ENCODE peak calls at places on chromosomes 2 and 18, in six cellular contexts. K, G, D, Y, B and J are unnamed samples.

GRCh38 chr2:8584174-8585066 is 97.4 kb upstream of the ID2 start:
- DNase-seq in K (no peak), G (no peak), D (no peak), Y (no peak), B (no peak), J (no peak)

GRCh38 chr18:44927127-44927849 is 246.6 kb downstream of the SETBP1 start:
- DNase-seq in K (no peak), G (no peak), D (no peak), Y (no peak), B (no peak), J (no peak)

GRCh38 chr2:172226244-172227061 is 123.8 kb upstream of the DLX2 start:
- DNase-seq in K (peak), G (no peak), D (no peak), Y (no peak), B (no peak), J (no peak)

GRCh38 chr2:136168605-136169210 is 50.8 kb upstream of the CXCR4 start:
- DNase-seq in K (no peak), G (no peak), D (no peak), Y (no peak), B (no peak), J (peak)

GRCh38 chr2:217150236-217150635 is 290.4 kb upstream of the TNP1 start:
- DNase-seq in K (no peak), G (peak), D (no peak), Y (no peak), B (no peak), J (peak)

GRCh38 chr2:139260052-139260430 is 479.9 kb upstream of the NXPH2 start:
- DNase-seq in K (no peak), G (no peak), D (no peak), Y (no peak), B (no peak), J (no peak)

GRCh38 chr2:190533968-190534309 is 583 bp downstream of the NEMP2 start:
- DNase-seq in K (peak), G (peak), D (no peak), Y (no peak), B (no peak), J (no peak)

GRCh38 chr2:26561918-26562810 is 79.0 kb downstream of the CIB4 start:
- DNase-seq in K (no peak), G (peak), D (no peak), Y (no peak), B (no peak), J (peak)

GRCh38 chr2:71498261-71498701 is 44.9 kb downstream of the DYSF start:
- DNase-seq in K (no peak), G (peak), D (no peak), Y (peak), B (peak), J (peak)

DNA sequence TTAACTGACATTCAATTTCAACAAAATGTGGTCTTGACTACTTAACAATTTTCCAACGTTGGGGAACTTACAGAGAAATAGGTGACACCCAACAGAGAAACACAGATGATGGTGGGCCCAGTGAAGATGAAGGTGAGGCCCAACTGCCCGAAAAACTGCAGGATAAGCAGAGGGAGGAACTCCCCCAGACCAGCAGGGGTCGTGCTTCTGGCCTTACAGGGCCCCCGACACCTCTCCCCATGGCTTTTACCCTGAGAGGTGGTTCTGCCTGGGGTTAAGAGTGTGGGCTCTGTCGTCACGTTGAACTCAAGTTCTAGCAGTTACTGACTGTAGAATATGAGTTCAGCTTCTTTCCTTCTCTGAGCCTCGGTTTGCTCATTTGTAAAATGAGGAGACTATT is 119.5 kb upstream of the SMIM21 start:
- DNase-seq in K (no peak), G (no peak), D (no peak), Y (no peak), B (no peak), J (no peak)
- TF ChIP-seq CTCF in K (no peak), G (no peak), D (no peak), Y (no peak), B (no peak), J (no peak)

GRCh38 chr18:9120796-9121195 is 15.8 kb upstream of the ANKRD12 start:
- DNase-seq in K (no peak), G (no peak), D (no peak), Y (no peak), B (no peak), J (no peak)
- H3K4me3 ChIP-seq in K (no peak), G (no peak), D (no peak), Y (no peak), B (no peak), J (no peak)

GRCh38 chr18:3453540-3454364 is 3.8 kb downstream of the TGIF1 start:
- DNase-seq in K (peak), G (peak), D (peak), Y (no peak), B (peak), J (peak)

GRCh38 chr18:3451166-3451988 is 1.4 kb downstream of the TGIF1 start:
- DNase-seq in K (peak), G (peak), D (peak), Y (no peak), B (peak), J (peak)

GRCh38 chr18:3450358-3451107 is 561 bp downstream of the TGIF1 start:
- DNase-seq in K (peak), G (peak), D (peak), Y (no peak), B (peak), J (peak)

GRCh38 chr18:3452750-3453539 is 3.0 kb downstream of the TGIF1 start:
- DNase-seq in K (no peak), G (peak), D (no peak), Y (no peak), B (no peak), J (no peak)

GRCh38 chr18:3451989-3452749 is 2.2 kb downstream of the TGIF1 start:
- DNase-seq in K (peak), G (peak), D (peak), Y (no peak), B (peak), J (peak)
- TF ChIP-seq CTCF in K (no peak), G (peak), D (no peak), Y (no peak), B (peak), J (no peak)

GRCh38 chr18:27789406-27789805 is 387.5 kb downstream of the CDH2 start:
- DNase-seq in K (no peak), G (no peak), D (no peak), Y (no peak), B (no peak), J (no peak)

GRCh38 chr18:27780061-27780740 is 396.7 kb downstream of the CDH2 start:
- DNase-seq in K (no peak), G (peak), D (no peak), Y (no peak), B (peak), J (peak)

GRCh38 chr18:27787543-27787942 is 389.4 kb downstream of the CDH2 start:
- DNase-seq in K (no peak), G (no peak), D (no peak), Y (no peak), B (no peak), J (no peak)

DNA sequence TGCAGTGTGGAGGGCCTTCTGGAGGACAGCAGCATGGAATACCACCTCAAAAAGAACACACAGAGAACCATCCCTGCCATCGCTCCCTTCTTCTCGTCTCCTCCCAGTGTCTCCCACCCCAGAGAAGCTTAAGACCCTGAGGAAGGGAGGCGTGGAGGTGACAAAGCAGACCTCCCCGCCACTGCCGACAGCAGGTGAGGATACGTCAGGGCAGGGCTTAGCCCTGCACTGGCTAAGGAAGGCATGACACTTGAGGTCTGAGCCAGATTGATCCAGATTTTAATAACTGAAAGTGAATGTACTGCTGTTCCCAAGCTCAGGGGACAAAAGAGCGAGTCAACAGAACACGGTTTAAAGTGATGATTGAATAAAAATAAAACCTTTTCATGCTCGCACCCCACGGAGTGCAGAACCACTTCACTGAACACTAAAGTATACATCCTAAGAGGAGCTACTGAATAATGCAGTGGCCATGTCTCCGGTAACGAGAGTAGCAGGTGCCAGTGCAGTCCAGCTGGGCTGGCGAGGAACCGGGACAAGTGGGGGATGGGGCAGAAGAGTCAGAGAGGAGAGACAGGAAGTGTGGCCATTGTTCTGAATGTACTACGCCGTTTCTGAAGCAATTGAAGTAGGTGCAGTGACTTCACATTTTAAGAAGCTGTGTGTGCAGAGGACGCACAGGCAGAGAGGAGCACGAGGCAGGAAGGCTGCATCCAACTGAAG is 391.0 kb downstream of the CDH2 start:
- DNase-seq in K (no peak), G (no peak), D (no peak), Y (no peak), B (no peak), J (no peak)
- H3K4me3 ChIP-seq in K (no peak), G (no peak), D (no peak), Y (no peak), B (no peak), J (no peak)

GRCh38 chr2:47063159-47063930 is 91.8 kb downstream of the STPG4 start:
- DNase-seq in K (no peak), G (no peak), D (no peak), Y (no peak), B (no peak), J (no peak)
- TF ChIP-seq CTCF in K (no peak), G (no peak), D (no peak), Y (no peak), B (no peak), J (no peak)

GRCh38 chr2:234202601-234203000 is 152.1 kb downstream of the SPP2 start:
- DNase-seq in K (no peak), G (no peak), D (no peak), Y (no peak), B (no peak), J (no peak)
- H3K4me3 ChIP-seq in K (no peak), G (no peak), D (no peak), Y (no peak), B (no peak), J (no peak)

GRCh38 chr2:39516347-39517101 is 79.4 kb upstream of the MAP4K3 start:
- DNase-seq in K (no peak), G (peak), D (no peak), Y (no peak), B (no peak), J (peak)
- TF ChIP-seq CTCF in K (no peak), G (peak), D (no peak), Y (no peak), B (no peak), J (peak)

GRCh38 chr2:161133366-161133765 is 26.9 kb upstream of the TANK start:
- DNase-seq in K (no peak), G (no peak), D (no peak), Y (no peak), B (no peak), J (no peak)

GRCh38 chr2:161131804-161132203 is 28.4 kb upstream of the TANK start:
- DNase-seq in K (no peak), G (no peak), D (no peak), Y (no peak), B (no peak), J (no peak)

GRCh38 chr2:161136194-161136593 is 24.0 kb upstream of the TANK start:
- DNase-seq in K (no peak), G (no peak), D (no peak), Y (no peak), B (no peak), J (no peak)

GRCh38 chr2:161136696-161137324 is 23.4 kb upstream of the TANK start:
- DNase-seq in K (peak), G (peak), D (no peak), Y (peak), B (peak), J (peak)

DNA sequence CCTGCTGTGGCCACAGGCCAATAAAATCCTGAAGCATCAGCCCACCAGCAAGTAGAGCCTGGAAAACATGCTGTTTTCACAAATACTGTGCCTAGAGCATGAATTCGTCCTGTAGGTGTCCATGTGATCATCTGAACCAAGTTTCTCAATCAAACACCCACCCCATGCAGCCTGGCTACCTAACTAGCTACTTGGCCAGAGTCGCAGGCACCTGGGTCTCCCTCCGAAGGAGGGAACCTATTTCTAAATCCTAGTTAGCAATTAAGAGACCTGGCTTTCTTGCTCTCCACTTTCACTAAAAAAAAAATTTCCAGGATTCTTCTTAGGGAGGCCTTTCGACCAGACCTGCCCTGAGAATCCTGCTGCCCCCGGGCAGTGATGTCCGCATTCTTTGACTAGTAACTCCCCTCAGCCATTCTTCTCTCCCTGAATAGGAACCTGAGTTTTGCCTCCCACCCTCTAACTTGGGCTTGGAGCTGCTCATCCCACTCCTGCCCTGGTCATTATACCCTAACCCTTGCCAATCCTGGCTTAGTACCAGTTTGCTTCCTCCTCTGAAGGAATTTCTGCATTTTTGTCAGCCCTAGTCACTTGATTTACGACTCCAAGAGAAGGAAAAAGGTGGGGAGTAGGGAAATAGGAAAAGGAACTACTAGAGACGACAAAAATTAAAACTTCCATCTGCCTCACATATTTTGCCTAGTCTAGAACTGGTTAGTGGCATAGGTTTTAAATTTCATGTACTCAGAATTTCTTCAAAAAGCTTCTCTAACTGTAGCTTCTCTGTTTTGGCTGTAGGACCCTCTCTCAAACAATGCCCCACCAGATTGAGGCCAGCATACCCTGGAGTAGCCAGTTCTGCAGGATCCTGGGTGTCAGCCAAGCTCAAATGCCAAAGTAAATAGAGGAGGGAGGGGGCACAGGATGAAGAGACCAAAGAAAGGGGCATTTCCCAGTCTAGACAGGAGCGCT is 25.4 kb upstream of the TANK start:
- DNase-seq in K (no peak), G (peak), D (no peak), Y (no peak), B (peak), J (peak)
- H3K4me3 ChIP-seq in K (no peak), G (no peak), D (no peak), Y (no peak), B (no peak), J (no peak)

GRCh38 chr2:99821572-99822369 is 320.6 kb downstream of the AFF3 start:
- DNase-seq in K (no peak), G (peak), D (no peak), Y (peak), B (peak), J (peak)

GRCh38 chr2:99822487-99823218 is 319.7 kb downstream of the AFF3 start:
- DNase-seq in K (no peak), G (no peak), D (no peak), Y (no peak), B (no peak), J (no peak)

GRCh38 chr2:99819766-99820165 is 322.6 kb downstream of the AFF3 start:
- DNase-seq in K (no peak), G (peak), D (no peak), Y (peak), B (no peak), J (peak)

GRCh38 chr2:99818842-99819241 is 323.5 kb downstream of the AFF3 start:
- DNase-seq in K (no peak), G (peak), D (no peak), Y (no peak), B (no peak), J (peak)

DNA sequence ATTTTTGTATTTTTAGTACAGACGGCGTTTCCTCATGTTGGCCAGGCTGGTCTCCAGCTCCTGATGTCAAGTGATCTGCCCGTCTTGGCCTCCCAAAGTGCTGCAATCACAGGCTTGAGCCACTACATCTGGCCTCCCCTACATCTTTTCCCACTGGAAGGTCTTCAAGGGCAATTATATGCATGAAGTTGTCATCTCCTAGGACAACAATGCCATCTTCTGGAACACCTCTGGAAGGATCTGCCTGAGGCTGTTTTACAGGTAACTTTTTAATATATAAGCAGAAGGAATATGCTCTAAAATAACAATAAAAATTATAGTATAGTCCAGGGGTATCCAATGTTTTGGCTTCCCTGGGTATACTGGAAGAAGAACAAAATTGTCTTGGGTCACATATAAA is 321.4 kb downstream of the AFF3 start:
- DNase-seq in K (no peak), G (no peak), D (no peak), Y (no peak), B (no peak), J (no peak)
- TF ChIP-seq CTCF in K (no peak), G (no peak), D (no peak), Y (no peak), B (no peak), J (no peak)

GRCh38 chr2:241859436-241860183 is 916 bp upstream of the PDCD1 start:
- DNase-seq in K (peak), G (peak), D (peak), Y (no peak), B (no peak), J (peak)

GRCh38 chr2:241862093-241862492 is 3.4 kb upstream of the PDCD1 start:
- DNase-seq in K (peak), G (no peak), D (no peak), Y (no peak), B (no peak), J (no peak)

GRCh38 chr2:241861264-241861663 is 2.6 kb upstream of the PDCD1 start:
- DNase-seq in K (no peak), G (no peak), D (no peak), Y (no peak), B (no peak), J (no peak)

GRCh38 chr2:241859017-241859435 is 332 bp upstream of the PDCD1 start:
- DNase-seq in K (peak), G (no peak), D (no peak), Y (no peak), B (no peak), J (no peak)

GRCh38 chr2:241860184-241861078 is 1.7 kb upstream of the PDCD1 start:
- DNase-seq in K (peak), G (no peak), D (no peak), Y (no peak), B (no peak), J (no peak)
- H3K4me3 ChIP-seq in K (peak), G (no peak), D (no peak), Y (no peak), B (no peak), J (no peak)